ENCODE peak calls at places on chromosomes 7 and 10, in seven cellular contexts. K, E, Z, O, V, I and B are unnamed samples.

GRCh38 chr10:58351616-58352578 is 17.1 kb downstream of the UBE2D1 start:
- DNase-seq in Z (no peak), K (no peak), V (no peak), I (no peak), O (no peak), E (no peak), B (no peak)

GRCh38 chr10:44860811-44861751 is 50.1 kb upstream of the TMEM72 start:
- DNase-seq in V (peak), I (no peak), Z (no peak), E (no peak), O (no peak), K (no peak), B (no peak)

GRCh38 chr10:74674892-74675291 is 151.5 kb upstream of the KAT6B start:
- DNase-seq in O (no peak), Z (no peak), V (no peak), E (no peak), I (no peak), K (no peak), B (no peak)

GRCh38 chr10:11165591-11166543 is 148.2 kb downstream of the CELF2 start:
- DNase-seq in V (no peak), I (no peak), O (no peak), K (peak), E (no peak), Z (no peak), B (peak)

GRCh38 chr7:121336579-121336978 is 7.8 kb downstream of the WNT16 start:
- DNase-seq in V (peak), I (no peak), E (no peak), K (no peak), Z (no peak), O (no peak), B (no peak)

GRCh38 chr10:88386878-88387773 is 196.0 kb downstream of the RNLS start:
- DNase-seq in E (peak), O (peak), K (no peak), V (peak), Z (peak), I (peak), B (peak)

GRCh38 chr7:105309235-105310156 is 79.2 kb downstream of the SRPK2 start:
- DNase-seq in K (peak), O (no peak), Z (no peak), V (no peak), I (no peak), E (no peak), B (no peak)

GRCh38 chr7:84277628-84278224 is 83.1 kb upstream of the SEMA3A start:
- DNase-seq in E (no peak), I (no peak), V (no peak), Z (no peak), K (no peak), O (no peak), B (no peak)

GRCh38 chr10:88897019-88897853 is 17.2 kb downstream of the STAMBPL1 start:
- DNase-seq in I (no peak), Z (no peak), K (no peak), O (peak), V (no peak), E (no peak), B (peak)

GRCh38 chr10:13528875-13529713 is at the start of gene BEND7:
- DNase-seq in O (no peak), I (no peak), Z (no peak), E (no peak), K (peak), V (peak), B (peak)

GRCh38 chr7:115297651-115298050 is 375.8 kb downstream of the MDFIC start:
- DNase-seq in Z (no peak), K (no peak), V (peak), O (peak), E (peak), I (no peak), B (no peak)

GRCh38 chr10:65754112-65754511 is 1171.7 kb upstream of the LRRTM3 start:
- DNase-seq in K (no peak), Z (no peak), I (no peak), V (no peak), O (no peak), E (no peak), B (no peak)

GRCh38 chr7:101858437-101859385 is 41.3 kb downstream of the CUX1 start:
- DNase-seq in I (no peak), Z (no peak), V (no peak), K (no peak), E (no peak), O (no peak), B (no peak)

GRCh38 chr10:117783698-117784395 is 241.3 kb downstream of the EMX2 start:
- DNase-seq in K (no peak), Z (no peak), E (no peak), V (no peak), O (no peak), I (no peak), B (no peak)

GRCh38 chr10:69629897-69630650 is at the start of gene FAM241B:
- DNase-seq in Z (no peak), O (peak), I (no peak), E (peak), K (peak), V (peak), B (peak)

GRCh38 chr10:84205049-84205852 is 10.9 kb downstream of the CDHR1 start:
- DNase-seq in E (peak), Z (peak), I (no peak), V (peak), O (peak), K (peak), B (peak)

GRCh38 chr7:107446531-107446930 is 23.3 kb upstream of the GPR22 start:
- DNase-seq in I (no peak), V (peak), O (no peak), E (peak), K (no peak), Z (no peak), B (no peak)

GRCh38 chr10:97412891-97413304 is 11.8 kb upstream of the RRP12 start:
- DNase-seq in O (peak), E (peak), Z (no peak), V (no peak), I (no peak), K (no peak), B (no peak)

GRCh38 chr7:142943706-142944268 is 4.5 kb downstream of the LLCFC1 start:
- DNase-seq in Z (no peak), V (no peak), K (no peak), O (no peak), I (no peak), E (no peak), B (no peak)

GRCh38 chr10:49164587-49165188 is 23.5 kb downstream of the TMEM273 start:
- DNase-seq in V (peak), E (peak), I (no peak), K (peak), Z (no peak), O (peak), B (peak)

GRCh38 chr10:6385683-6386082 is 183.0 kb downstream of the PFKFB3 start:
- DNase-seq in Z (no peak), O (no peak), K (no peak), V (peak), I (no peak), E (peak), B (no peak)

GRCh38 chr10:107490389-107490788 is 325.9 kb upstream of the SORCS1 start:
- DNase-seq in I (no peak), E (no peak), V (no peak), K (no peak), O (no peak), Z (no peak), B (no peak)

GRCh38 chr7:143003393-143004051 is 23.4 kb downstream of the OR9A2 start:
- DNase-seq in V (peak), Z (peak), O (peak), I (no peak), E (peak), K (peak), B (no peak)

GRCh38 chr10:119343001-119343601 is 135.7 kb downstream of the GRK5 start:
- DNase-seq in Z (no peak), O (no peak), E (no peak), V (no peak), I (no peak), K (no peak), B (no peak)

GRCh38 chr7:157474685-157475084 is 137.9 kb downstream of the DNAJB6 start:
- DNase-seq in O (peak), E (no peak), I (no peak), Z (no peak), K (peak), V (no peak), B (peak)

GRCh38 chr7:27560706-27561235 is 101.9 kb downstream of the HIBADH start:
- DNase-seq in Z (no peak), K (no peak), E (peak), I (no peak), O (no peak), V (peak), B (no peak)

GRCh38 chr10:50585921-50586739 is 37.6 kb downstream of the SGMS1 start:
- DNase-seq in E (peak), K (peak), I (no peak), Z (no peak), O (peak), V (peak), B (no peak)

GRCh38 chr10:93288679-93289634 is 193.2 kb downstream of the MYOF start:
- DNase-seq in O (peak), Z (no peak), E (peak), V (peak), K (peak), I (no peak), B (peak)

GRCh38 chr7:24477807-24478655 is 95.2 kb upstream of the PALS2 start:
- DNase-seq in I (no peak), V (peak), K (peak), O (no peak), E (peak), Z (no peak), B (no peak)

GRCh38 chr7:77799078-77799964 is 748 bp downstream of the PHTF2 start:
- DNase-seq in K (peak), V (peak), E (peak), Z (no peak), O (peak), I (no peak), B (peak)

GRCh38 chr7:133888061-133888930 is 238.8 kb upstream of the LRGUK start:
- DNase-seq in E (no peak), O (no peak), V (no peak), K (no peak), I (no peak), Z (no peak), B (no peak)

GRCh38 chr7:44959956-44960640 is 18.7 kb downstream of the MYO1G start:
- DNase-seq in V (no peak), Z (no peak), E (no peak), I (no peak), O (no peak), K (no peak), B (no peak)
- H3K9ac ChIP-seq in V (no peak), Z (no peak), E (no peak), I (no peak), O (no peak), K (peak), B (no peak)

DNA sequence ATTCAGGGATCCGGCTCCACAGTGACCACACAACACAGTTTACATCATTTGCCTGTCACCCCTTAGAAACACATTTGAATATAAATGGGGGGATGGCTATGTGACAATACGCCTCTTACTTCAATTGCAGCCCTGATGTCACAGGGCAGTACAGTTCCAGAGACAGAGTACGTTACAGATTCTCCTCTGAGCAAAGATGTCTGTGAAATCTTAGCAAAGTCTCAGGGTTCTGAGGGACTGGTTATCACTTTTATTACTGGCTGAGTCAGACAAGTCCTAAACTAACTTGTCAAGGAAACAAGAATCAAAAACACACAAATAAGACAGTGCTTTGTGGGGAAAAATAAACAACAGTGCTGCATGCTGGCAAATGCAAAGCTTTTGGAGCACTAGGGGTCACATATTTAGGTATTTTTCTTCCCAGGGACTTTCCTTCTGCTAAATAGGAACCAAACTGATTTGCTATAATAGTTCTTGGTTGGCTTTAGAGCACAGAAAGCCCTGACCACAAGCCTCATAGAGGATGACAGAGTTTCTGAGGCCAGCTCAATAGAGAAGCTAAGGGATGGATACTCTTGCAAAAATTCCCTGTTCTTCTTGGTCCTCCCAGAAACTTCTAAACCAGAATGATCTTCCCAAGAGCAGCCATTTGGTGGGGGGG is 501.6 kb downstream of the GRID1 start:
- DNase-seq in O (no peak), V (no peak), E (no peak), I (no peak), K (no peak), Z (no peak), B (no peak)
- H3K4me3 ChIP-seq in O (no peak), V (no peak), E (no peak), I (no peak), K (no peak), Z (no peak), B (no peak)

GRCh38 chr10:19347592-19347991 is 299.0 kb downstream of the MALRD1 start:
- DNase-seq in Z (no peak), K (no peak), O (no peak), I (no peak), V (no peak), E (peak), B (no peak)
- H3K9ac ChIP-seq in Z (no peak), K (no peak), O (no peak), I (no peak), V (no peak), E (no peak), B (no peak)

DNA sequence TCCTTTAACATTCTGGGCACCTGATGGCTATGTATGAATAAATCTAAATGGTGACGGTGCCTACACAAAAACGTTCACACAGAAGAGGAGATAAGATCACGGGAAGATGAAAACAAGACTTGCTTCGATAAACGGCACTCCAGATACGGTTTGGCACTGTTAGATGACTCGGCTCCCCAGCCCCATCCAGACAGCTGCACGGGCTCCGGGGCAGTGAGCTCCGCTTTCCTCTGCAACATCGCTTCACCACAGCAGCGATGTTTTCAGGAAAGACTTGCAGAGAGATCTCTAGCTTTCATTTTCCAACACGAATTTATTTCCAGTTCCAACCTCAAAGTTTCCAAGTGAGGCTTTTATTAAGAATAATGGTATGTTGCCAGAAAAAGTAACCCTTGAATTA is 132.1 kb downstream of the KLF6 start:
- DNase-seq in E (no peak), Z (no peak), K (no peak), V (peak), O (no peak), I (no peak), B (no peak)
- H3K4me3 ChIP-seq in E (no peak), Z (no peak), K (no peak), V (peak), O (no peak), I (no peak), B (no peak)